ENCODE peak calls at places on chromosomes 16 and 17, in seven cellular contexts. P is PC-3, N is PC-9, G is hepatocyte, F is HCT116, I is GM23338, U is MM.1S. T is an unnamed sample. For H3K9me2 and H4K20me1, the result is how much of the 10 kb centered on the place peaks cover.

GRCh38 chr17:74566132-74566753 is 1.1 kb downstream of the CD300H start:
- DNase-seq in G (peak), I (peak), U (peak), N (peak), P (peak), F (peak), T (peak)

GRCh38 chr16:81593481-81593880 is 148.9 kb downstream of the CMIP start:
- DNase-seq in I (peak), N (no peak), P (no peak), U (no peak), G (no peak), F (no peak), T (no peak)

GRCh38 chr17:77848257-77848656 is 110.2 kb upstream of the TNRC6C start:
- DNase-seq in F (no peak), I (no peak), G (no peak), P (no peak), U (no peak), N (no peak), T (no peak)

GRCh38 chr17:61388561-61389356 is 10.9 kb upstream of the TBX2 start:
- DNase-seq in U (no peak), P (no peak), I (no peak), F (no peak), G (no peak), N (no peak), T (no peak)

GRCh38 chr17:81966343-81967243 is 5.6 kb upstream of the NOTUM start:
- DNase-seq in U (no peak), I (peak), F (no peak), N (no peak), P (no peak), G (peak), T (peak)

GRCh38 chr16:87806608-87807546 is 41.1 kb upstream of the KLHDC4 start:
- DNase-seq in U (peak), I (no peak), N (peak), G (peak), P (peak), F (peak), T (peak)

GRCh38 chr17:75315541-75316243 is 26.5 kb upstream of the SLC25A19 start:
- DNase-seq in I (no peak), P (no peak), U (no peak), F (no peak), N (no peak), G (no peak), T (no peak)

GRCh38 chr16:17483266-17483864 is 12.6 kb upstream of the XYLT1 start:
- DNase-seq in N (no peak), F (no peak), P (no peak), G (no peak), U (no peak), I (no peak), T (no peak)

GRCh38 chr17:50289268-50289667 is 15.0 kb downstream of the TMEM92 start:
- DNase-seq in U (no peak), I (no peak), N (no peak), P (no peak), F (no peak), G (no peak), T (no peak)

GRCh38 chr17:57574040-57574513 is 171.0 kb downstream of the CCDC182 start:
- DNase-seq in P (peak), N (no peak), F (no peak), I (no peak), G (peak), U (no peak), T (no peak)

GRCh38 chr17:40696651-40697072 is 6.9 kb downstream of the KRT24 start:
- DNase-seq in F (no peak), I (no peak), P (peak), N (no peak), G (no peak), U (no peak), T (no peak)

GRCh38 chr16:6722786-6723185 is 609.9 kb upstream of the RBFOX1 start:
- DNase-seq in P (no peak), N (no peak), G (no peak), U (no peak), F (no peak), I (no peak), T (no peak)
- H3K9me2 ChIP-seq in P (under half), N (under half), G (under half), U (under half), F (under half), I (under half), T (under half)

GRCh38 chr16:48232459-48233040 is 11.6 kb upstream of the LONP2 start:
- DNase-seq in P (peak), N (no peak), G (no peak), F (no peak), U (peak), I (no peak), T (no peak)

GRCh38 chr16:48234630-48235029 is 9.5 kb upstream of the LONP2 start:
- DNase-seq in U (no peak), I (no peak), F (no peak), G (no peak), N (no peak), P (no peak), T (no peak)

GRCh38 chr16:48235556-48236136 is 8.5 kb upstream of the LONP2 start:
- DNase-seq in G (no peak), F (no peak), P (peak), U (no peak), I (no peak), N (no peak), T (no peak)

GRCh38 chr16:48235058-48235555 is 9.0 kb upstream of the LONP2 start:
- DNase-seq in P (no peak), I (peak), F (no peak), N (no peak), U (no peak), G (no peak), T (no peak)

DNA sequence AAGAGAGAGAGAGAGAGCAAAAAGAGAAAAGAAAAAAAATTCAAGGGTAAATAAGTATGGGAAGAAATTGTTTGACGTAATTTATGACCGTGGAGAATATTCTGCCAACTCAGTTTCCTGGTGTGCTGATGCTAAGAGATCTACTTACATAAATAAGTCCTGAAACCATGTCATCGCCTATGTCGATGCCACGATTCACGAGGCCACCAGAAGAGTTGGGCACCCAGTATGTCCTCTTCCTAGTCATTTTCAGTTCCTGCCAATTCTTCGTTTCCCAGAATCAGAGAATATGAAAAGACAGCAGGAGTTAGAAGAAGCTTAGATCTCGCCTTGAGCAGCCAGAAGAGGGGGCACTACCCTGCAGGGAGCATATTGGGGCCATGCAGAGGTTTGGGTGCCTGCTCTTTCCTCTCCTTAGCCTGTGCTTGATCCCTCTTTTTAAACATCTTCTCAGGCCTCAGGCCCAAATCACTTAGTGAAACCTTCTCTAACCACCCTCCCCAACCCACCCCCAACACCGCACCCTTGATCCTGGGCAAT is 12.4 kb upstream of the LONP2 start:
- DNase-seq in I (peak), G (peak), P (peak), N (peak), F (peak), U (peak), T (peak)
- TF ChIP-seq CTCF in I (peak), G (peak), P (peak), N (peak), F (peak), U (peak), T (peak)

DNA sequence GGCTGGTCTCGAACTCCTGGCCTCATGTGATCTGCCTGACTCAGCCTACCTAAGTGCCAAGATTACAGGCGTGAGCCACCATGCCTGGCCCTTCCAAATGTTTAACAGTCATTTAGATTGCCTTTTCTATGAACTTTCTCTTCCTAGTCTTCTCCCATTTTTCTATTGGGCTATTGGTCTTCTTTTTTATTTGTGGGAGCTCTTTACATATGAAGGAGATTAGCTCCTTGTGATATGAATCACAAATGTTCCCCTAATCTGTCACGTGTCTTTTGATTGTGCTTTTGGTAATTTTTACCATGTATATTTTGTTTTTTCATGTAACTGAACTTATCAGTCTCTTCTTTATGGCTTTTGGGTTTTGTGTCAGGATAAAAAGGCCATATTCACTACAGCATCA is 11.9 kb downstream of the ADCY7 start:
- DNase-seq in G (no peak), F (no peak), U (no peak), P (no peak), N (no peak), I (no peak), T (no peak)
- H4K20me1 ChIP-seq in G (under half), F (under half), U (under half), P (under half), N (under half), I (under half), T (under half)

GRCh38 chr16:69260019-69260418 is 51.1 kb upstream of the VPS4A start:
- DNase-seq in U (no peak), P (no peak), I (peak), N (no peak), G (no peak), F (no peak), T (no peak)
- H3K9me2 ChIP-seq in U (under half), P (under half), I (under half), N (under half), G (under half), F (under half), T (under half)

DNA sequence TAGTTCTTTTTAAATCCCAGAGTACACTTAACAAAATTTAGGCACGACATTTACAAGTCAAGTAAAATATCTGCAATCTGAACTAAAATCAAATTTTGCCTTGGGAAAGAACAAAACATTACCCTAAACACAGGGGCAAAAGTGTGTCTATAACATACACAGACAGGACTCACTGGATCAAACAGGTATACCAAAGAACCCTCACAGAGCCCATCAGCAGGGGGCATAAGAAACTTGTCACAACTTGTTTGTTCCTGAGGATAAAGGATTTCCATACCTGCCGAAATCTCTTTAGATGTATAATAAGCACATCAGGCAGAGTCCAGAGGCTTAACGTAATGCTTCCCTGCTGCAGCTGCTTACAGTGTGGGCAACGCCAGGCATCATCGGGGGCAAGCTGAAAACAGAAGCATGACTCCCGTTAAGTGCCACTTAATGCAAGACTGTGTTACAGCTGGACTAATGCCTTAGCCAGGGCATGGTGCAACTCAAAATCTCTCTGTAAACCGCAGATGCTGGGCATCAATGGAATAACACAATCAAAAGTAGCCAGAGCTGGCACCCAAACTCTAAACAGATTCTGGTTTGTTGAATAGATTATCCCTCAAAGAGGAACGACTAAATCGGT is 67.0 kb downstream of the USP31 start:
- DNase-seq in I (no peak), F (no peak), G (no peak), P (no peak), N (no peak), U (no peak), T (no peak)
- TF ChIP-seq CTCF in I (no peak), F (no peak), G (no peak), P (peak), N (no peak), U (no peak), T (no peak)

DNA sequence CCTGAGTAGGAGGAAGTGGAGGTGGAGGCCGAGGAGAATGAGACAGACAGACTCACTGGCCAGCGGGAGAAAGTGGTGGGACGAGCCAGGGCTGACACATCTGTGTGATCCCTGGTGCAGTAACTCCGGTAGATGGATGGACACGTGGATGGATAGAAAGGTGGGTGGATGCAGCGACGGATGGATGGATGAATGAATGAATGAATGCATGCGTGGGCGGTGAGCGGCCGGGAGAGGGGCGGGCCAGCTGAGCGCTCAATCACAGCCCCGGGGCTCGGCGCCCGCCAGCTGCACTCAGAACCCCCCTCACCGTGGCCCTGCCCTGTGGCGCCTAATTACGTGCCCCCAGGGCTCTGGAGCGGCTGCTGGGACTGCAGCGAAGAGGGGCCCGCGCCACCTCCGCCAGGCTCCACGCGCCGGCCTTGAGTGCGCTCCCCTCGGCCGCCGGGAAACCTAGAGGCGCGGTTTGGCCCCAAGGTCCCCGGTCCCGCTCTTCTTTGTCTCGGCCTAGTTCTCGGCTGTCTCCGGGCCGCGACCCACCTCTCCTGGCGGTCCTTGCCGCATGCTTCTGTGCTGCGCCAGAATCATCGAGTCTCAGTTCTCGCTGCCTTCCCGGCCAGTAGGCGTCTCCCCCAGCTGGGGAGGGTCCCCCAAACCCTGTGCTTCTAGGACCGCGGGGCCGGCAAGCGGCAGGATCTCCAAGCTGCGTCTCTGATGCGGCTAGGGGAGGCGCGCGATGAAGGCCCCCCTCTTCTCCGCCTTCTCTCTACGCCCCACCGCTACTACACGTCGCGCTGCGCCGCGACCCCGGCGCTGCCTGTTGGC is 41.0 kb downstream of the RAI1 start:
- DNase-seq in I (peak), F (no peak), G (no peak), N (no peak), P (no peak), U (no peak), T (no peak)
- H4K20me1 ChIP-seq in I (under half), F (under half), G (half or more), N (under half), P (under half), U (under half), T (under half)

GRCh38 chr16:30980959-30981358 is 4.0 kb upstream of the HSD3B7 start:
- DNase-seq in U (no peak), N (no peak), G (no peak), F (no peak), I (no peak), P (no peak), T (no peak)
- H3K9me2 ChIP-seq in U (under half), N (under half), G (under half), F (under half), I (under half), P (under half), T (under half)

GRCh38 chr17:29167393-29168078 is 12.7 kb downstream of the MYO18A start:
- DNase-seq in F (no peak), N (no peak), U (no peak), G (no peak), I (no peak), P (peak), T (no peak)
- TF ChIP-seq CTCF in F (no peak), N (no peak), U (no peak), G (no peak), I (no peak), P (no peak), T (no peak)